ENCODE peak calls at places on chromosome 1, in eight cellular contexts. D, E, L, Y, G, A, T and V are unnamed samples.

GRCh38 chr1:19644761-19645543 is 841 bp downstream of the NBL1 start:
- DNase-seq in A (peak), L (peak), D (peak), Y (peak), G (peak), E (no peak), T (no peak), V (peak)

GRCh38 chr1:85289207-85289847 is 12.9 kb upstream of the BCL10 start:
- DNase-seq in G (peak), D (peak), L (no peak), T (no peak), E (no peak), Y (no peak), A (no peak), V (no peak)

GRCh38 chr1:36156329-36157114 is 562 bp downstream of the MAP7D1 start:
- DNase-seq in A (no peak), G (peak), D (peak), E (no peak), L (peak), T (peak), Y (peak), V (peak)

GRCh38 chr1:14677291-14677690 is 78.8 kb downstream of the KAZN start:
- DNase-seq in A (no peak), T (no peak), Y (no peak), G (no peak), E (no peak), L (no peak), D (no peak), V (no peak)

GRCh38 chr1:168926236-168926635 is 180.3 kb upstream of the ATP1B1 start:
- DNase-seq in Y (no peak), T (no peak), D (no peak), E (no peak), L (no peak), A (no peak), G (no peak), V (no peak)

GRCh38 chr1:165434264-165434663 is 10.7 kb downstream of the RXRG start:
- DNase-seq in D (no peak), G (no peak), Y (no peak), A (no peak), E (no peak), T (no peak), L (no peak), V (no peak)

GRCh38 chr1:204989266-204990058 is 53.5 kb upstream of the CNTN2 start:
- DNase-seq in A (peak), G (peak), L (no peak), T (peak), Y (peak), E (peak), D (peak), V (peak)

GRCh38 chr1:41494351-41495170 is 10.1 kb upstream of the EDN2 start:
- DNase-seq in D (no peak), G (no peak), A (no peak), L (no peak), Y (no peak), E (no peak), T (no peak), V (no peak)

GRCh38 chr1:236206548-236206947 is 64.2 kb downstream of the GPR137B start:
- DNase-seq in L (no peak), T (no peak), Y (no peak), D (no peak), G (peak), A (no peak), E (no peak), V (no peak)

GRCh38 chr1:116768416-116768815 is 14.2 kb downstream of the CD2 start:
- DNase-seq in G (no peak), T (no peak), L (no peak), Y (no peak), D (peak), E (no peak), A (no peak), V (no peak)

GRCh38 chr1:147640553-147641165 is 29.7 kb downstream of the ACP6 start:
- DNase-seq in E (no peak), G (peak), L (peak), A (peak), D (peak), T (peak), Y (peak), V (peak)